ENCODE peak calls at places on chromosomes 6 and 20, in seven cellular contexts. F is brain microvascular endothelial cell; J is fibroblast of pulmonary artery; S is tibial nerve; K is stimulated activated effector memory CD8-positive, alpha-beta T cell treated with anti-CD3 and anti-CD28 coated beads, Interleukin-12 subunit alpha, Interleukin-12 subunit beta, amount 100 ng/mL, for 72 hours; Z is AG09309; O is skeletal muscle cell. B is an unnamed sample.

GRCh38 chr20:57964011-57964862 is 254.4 kb upstream of the PMEPA1 start:
- DNase-seq in K (no peak), F (no peak), J (no peak), S (no peak), O (no peak), Z (no peak), B (no peak)

GRCh38 chr20:56429496-56429895 is 17.4 kb downstream of the CASS4 start:
- DNase-seq in Z (peak), O (no peak), J (peak), S (no peak), K (no peak), F (peak), B (no peak)

GRCh38 chr6:14763616-14764015 is 482.3 kb upstream of the JARID2 start:
- DNase-seq in O (no peak), J (no peak), Z (no peak), S (no peak), F (no peak), K (no peak), B (no peak)

GRCh38 chr20:10466325-10466724 is 31.2 kb downstream of the SLX4IP start:
- DNase-seq in F (no peak), Z (no peak), S (no peak), J (peak), K (no peak), O (no peak), B (no peak)

GRCh38 chr20:63835031-63835858 is 4.2 kb upstream of the ZBTB46 start:
- DNase-seq in F (peak), J (peak), S (peak), Z (peak), K (no peak), O (peak), B (peak)

GRCh38 chr6:9405369-9405768 is 970.0 kb upstream of the SLC35B3 start:
- DNase-seq in K (no peak), Z (peak), O (no peak), F (peak), J (peak), S (no peak), B (no peak)

GRCh38 chr20:10596726-10597125 is 77.1 kb downstream of the JAG1 start:
- DNase-seq in Z (no peak), K (no peak), F (peak), J (peak), O (peak), S (no peak), B (no peak)

GRCh38 chr20:61771805-61772350 is 293.8 kb downstream of the TAF4 start:
- DNase-seq in K (no peak), O (no peak), F (no peak), J (no peak), Z (no peak), S (no peak), B (no peak)

GRCh38 chr20:36349384-36350170 is 43.4 kb downstream of the DLGAP4 start:
- DNase-seq in K (no peak), O (no peak), J (no peak), F (no peak), S (no peak), Z (no peak), B (no peak)

GRCh38 chr6:169232507-169232931 is 21.1 kb downstream of the THBS2 start:
- DNase-seq in S (no peak), Z (no peak), F (no peak), O (no peak), J (no peak), K (no peak), B (no peak)

GRCh38 chr20:59144831-59145196 is 18.8 kb upstream of the ZNF831 start:
- DNase-seq in J (no peak), F (no peak), O (no peak), S (no peak), K (no peak), Z (no peak), B (no peak)

B was measured in progenitor cell of endocrine pancreas.